ENCODE peak calls at places on chromosomes 4 and X, in five cellular contexts. J, U, Z, X and E are unnamed samples.
A peak's percentile ranks its signal among the peaks of the same experiment; 100 is the strongest.

GRCh38 chr4:140302151-140302859 is 71.1 kb upstream of the SCOC start:
- DNase-seq in X (no peak), J (no peak), U (no peak), Z (no peak), E (no peak)

GRCh38 chrX:41148553-41148952 is 63.3 kb downstream of the USP9X start:
- DNase-seq in J (no peak), U (no peak), X (no peak), Z (no peak), E (no peak)

GRCh38 chrX:85243761-85244410 is at the start of the genes SATL1 and ZNF711:
- DNase-seq in Z (peak; percentile 69), X (peak; percentile 17), J (no peak), U (peak; percentile 13), E (peak; percentile 8)

GRCh38 chrX:69130448-69130847 is 34.8 kb downstream of the PJA1 start:
- DNase-seq in Z (no peak), X (no peak), J (no peak), U (no peak), E (no peak)

GRCh38 chrX:39721570-39722279 is 376.0 kb downstream of the BCOR start:
- DNase-seq in U (no peak), Z (no peak), J (no peak), X (no peak), E (no peak)

GRCh38 chr4:57710053-57710452 is 599.9 kb upstream of the IGFBP7 start:
- DNase-seq in U (no peak), J (no peak), Z (no peak), X (no peak), E (no peak)

GRCh38 chrX:126551725-126552312 is 795 bp downstream of the DCAF12L1 start:
- DNase-seq in X (no peak), Z (no peak), J (no peak), U (no peak), E (no peak)

GRCh38 chr4:146335763-146336412 is 121.5 kb downstream of the REELD1 start:
- DNase-seq in J (no peak), Z (no peak), X (no peak), U (no peak), E (no peak)

GRCh38 chr4:77481856-77482255 is 123.8 kb upstream of the CXCL13 start:
- DNase-seq in X (no peak), U (no peak), Z (no peak), J (no peak), E (no peak)

GRCh38 chr4:44319129-44319528 is 129.5 kb downstream of the KCTD8 start:
- DNase-seq in X (no peak), J (no peak), Z (no peak), U (no peak), E (no peak)

GRCh38 chrX:113260474-113260873 is 419.8 kb upstream of the AMOT start:
- DNase-seq in U (peak; percentile 0), Z (no peak), J (no peak), X (no peak), E (no peak)

GRCh38 chr4:71857713-71858451 is 74.0 kb upstream of the GC start:
- DNase-seq in Z (no peak), X (no peak), J (no peak), U (no peak), E (no peak)

GRCh38 chrX:112081781-112082482 is 644 bp downstream of the TRPC5 start:
- DNase-seq in U (no peak), X (no peak), J (no peak), Z (no peak), E (no peak)

GRCh38 chrX:149198980-149199732 is 305.9 kb downstream of the IDS start:
- DNase-seq in X (no peak), Z (no peak), J (no peak), U (no peak), E (no peak)

GRCh38 chr4:45160932-45161331 is 434.6 kb upstream of the GNPDA2 start:
- DNase-seq in J (no peak), X (no peak), Z (no peak), U (no peak), E (no peak)

DNA sequence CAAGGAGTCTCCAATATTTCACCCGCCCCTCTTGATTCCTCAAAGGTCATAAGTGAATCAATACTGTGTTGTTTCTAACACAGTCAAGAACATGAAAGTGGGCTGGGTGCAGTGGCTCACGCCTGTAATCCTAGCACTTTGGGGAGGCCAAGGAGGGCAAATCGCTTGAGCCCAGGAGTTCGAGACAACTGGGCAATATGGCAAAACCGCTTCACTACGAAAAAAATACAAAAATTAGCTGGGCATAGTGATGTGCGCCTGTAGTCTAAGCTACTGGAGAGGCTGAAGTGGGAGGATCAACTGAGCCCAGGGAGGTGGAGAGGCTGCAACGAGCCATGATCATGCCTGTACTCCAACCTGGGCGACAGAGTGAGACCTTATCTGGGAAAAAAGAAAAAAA is 3.4 kb downstream of the ACSL1 start:
- DNase-seq in X (no peak), J (no peak), Z (no peak), U (no peak), E (no peak)
- H3K4me3 ChIP-seq in X (peak overlapping the region; percentile 73), J (peak overlapping the region; percentile 80), Z (no peak overlapping the region), U (no peak overlapping the region), E (no peak overlapping the region)

GRCh38 chr4:107094976-107095375 is 58.9 kb upstream of the DKK2 start:
- DNase-seq in X (no peak), U (no peak), J (no peak), Z (no peak), E (no peak)
- H3K27ac ChIP-seq in X (no peak overlapping the region), U (no peak overlapping the region), J (no peak overlapping the region), Z (no peak overlapping the region), E (no peak overlapping the region)

GRCh38 chr4:47002593-47002992 is 9.2 kb upstream of the GABRA4 start:
- DNase-seq in Z (no peak), X (no peak), J (no peak), U (no peak), E (no peak)
- TF ChIP-seq CTCF in Z (no peak), X (peak; percentile 55), J (no peak), U (peak; percentile 16), E (peak; percentile 5)

DNA sequence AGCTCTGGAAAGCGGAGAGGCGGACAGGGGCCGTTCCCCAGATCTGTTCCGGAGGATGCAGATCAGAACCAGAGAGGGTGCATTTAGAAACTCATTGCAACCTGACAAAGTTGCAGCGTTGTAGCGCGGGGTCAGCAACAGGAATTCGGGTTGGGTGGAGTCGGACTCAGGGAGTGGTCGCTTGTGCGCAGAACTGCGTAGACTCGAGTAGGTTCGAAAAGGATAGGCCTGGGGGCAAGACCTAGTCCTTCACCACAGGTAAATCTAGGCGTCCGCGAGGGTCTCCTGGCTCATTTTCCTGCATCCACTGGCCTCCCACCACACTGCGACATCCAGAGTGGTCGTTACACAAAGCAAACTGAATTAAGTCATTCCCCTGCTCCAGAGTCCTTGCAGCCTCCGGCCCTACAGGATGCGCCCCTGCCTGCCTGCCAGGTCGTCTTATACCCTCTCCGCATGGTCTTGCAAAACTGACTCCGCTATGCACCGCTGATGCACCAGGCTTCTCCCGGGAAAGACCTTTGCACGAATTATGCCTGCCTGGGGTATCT is 4.7 kb upstream of the ZNF518B start:
- DNase-seq in J (no peak), Z (no peak), X (no peak), U (no peak), E (no peak)
- H3K4me3 ChIP-seq in J (peak overlapping the region; percentile 53), Z (no peak overlapping the region), X (peak overlapping the region; percentile 54), U (no peak overlapping the region), E (peak overlapping the region; percentile 42)